ENCODE peak calls at places on chromosomes 1 and 21, in ten cellular contexts. P is colonic mucosa, S is neural progenitor cell, Y is heart left ventricle, M is Calu3, L is BJ, R is A549, Z is right atrium auricular region, W is astrocyte, U is AG09309. Q is an unnamed sample.

GRCh38 chr1:110582378-110582777 is 23.8 kb downstream of the KCNA2 start:
- DNase-seq in W (no peak), Z (no peak), M (no peak), U (no peak), R (no peak), L (no peak), P (no peak), Y (no peak), S (no peak), Q (no peak)

GRCh38 chr1:78003070-78003751 is 1.5 kb upstream of the DNAJB4 start:
- DNase-seq in R (no peak), Y (no peak), U (no peak), P (no peak), W (no peak), M (no peak), L (no peak), S (no peak), Z (no peak), Q (no peak)

GRCh38 chr1:8435569-8436071 is 117.7 kb downstream of the SLC45A1 start:
- DNase-seq in Y (no peak), P (no peak), W (no peak), R (no peak), Z (no peak), S (no peak), M (no peak), L (no peak), U (no peak), Q (no peak)

GRCh38 chr21:36545776-36546511 is 66.0 kb upstream of the CLDN14 start:
- DNase-seq in U (no peak), M (no peak), L (no peak), Z (no peak), R (no peak), W (peak; percentile 62), S (no peak), P (no peak), Y (no peak), Q (no peak)

GRCh38 chr1:145981299-145981600 is 15.1 kb downstream of the TXNIP start:
- DNase-seq in S (no peak), R (no peak), P (no peak), W (no peak), L (no peak), U (no peak), M (no peak), Z (no peak), Y (no peak), Q (no peak)

GRCh38 chr1:204301171-204301957 is 58.4 kb downstream of the PLEKHA6 start:
- DNase-seq in W (no peak), S (no peak), P (no peak), Z (no peak), Y (no peak), U (no peak), M (no peak), R (no peak), L (no peak), Q (peak; percentile 91)

GRCh38 chr1:213776974-213777373 is 210.8 kb upstream of the PROX1 start:
- DNase-seq in S (no peak), U (no peak), Z (no peak), M (no peak), P (no peak), R (no peak), Y (no peak), W (no peak), L (no peak), Q (no peak)

GRCh38 chr1:10519016-10519417 is 44.3 kb downstream of the PEX14 start:
- DNase-seq in Z (no peak), U (no peak), R (no peak), S (peak; percentile 72), W (no peak), P (no peak), L (no peak), Y (no peak), M (no peak), Q (no peak)

GRCh38 chr1:176996455-176997090 is 167.9 kb downstream of the ASTN1 start:
- DNase-seq in M (no peak), U (no peak), R (no peak), Z (no peak), S (peak; percentile 84), Y (no peak), L (no peak), P (no peak), W (peak; percentile 40), Q (no peak)

GRCh38 chr1:230542054-230542453 is 100.2 kb upstream of the COG2 start:
- DNase-seq in W (peak; percentile 78), R (no peak), Z (no peak), U (no peak), S (no peak), Y (no peak), M (no peak), P (no peak), L (no peak), Q (peak; percentile 48)

GRCh38 chr1:165828581-165829329 is 1.3 kb downstream of the UCK2 start:
- DNase-seq in L (peak; percentile 37), Y (peak; percentile 37), P (peak; percentile 68), U (peak; percentile 59), M (peak; percentile 69), Z (no peak), R (peak; percentile 82), W (peak; percentile 86), S (peak; percentile 80), Q (peak; percentile 76)

GRCh38 chr1:223175032-223175431 is 32.0 kb upstream of the TLR5 start:
- DNase-seq in U (no peak), M (peak; percentile 54), L (no peak), R (no peak), Y (no peak), S (peak; percentile 58), W (no peak), Z (no peak), P (no peak), Q (no peak)
- TF ChIP-seq CTCF in U (peak; percentile 33), M (peak; percentile 47), L (peak; percentile 12), R (peak; percentile 38), Y (peak; percentile 33), S (peak; percentile 56), W (no peak), Z (no peak), P (no peak), Q (no peak)

DNA sequence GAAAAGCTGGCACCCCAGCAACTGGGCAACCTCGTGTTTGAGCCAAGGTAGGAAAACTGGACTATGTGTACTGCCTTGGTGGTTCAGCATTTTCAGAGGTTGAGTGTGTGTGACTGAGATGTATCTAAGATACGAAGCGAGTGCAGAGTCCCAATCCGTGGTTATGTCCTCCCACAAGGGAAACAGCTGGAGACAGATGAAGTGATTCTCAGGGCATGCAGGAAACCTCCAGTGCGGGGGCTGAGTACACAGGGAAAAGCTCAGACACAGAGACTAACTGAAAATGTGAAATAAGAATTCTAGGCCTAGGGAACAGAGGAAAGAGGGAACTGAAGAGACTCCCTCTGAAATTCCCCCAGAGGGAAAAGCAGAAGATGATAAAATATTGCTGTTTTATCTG is 116.9 kb downstream of the LRRC53 start:
- DNase-seq in M (no peak), S (no peak), L (no peak), W (peak; percentile 8), R (no peak), Z (no peak), Y (peak; percentile 34), P (no peak), U (no peak), Q (no peak)
- TF ChIP-seq CTCF in M (no peak), S (no peak), L (no peak), W (no peak), R (no peak), Z (no peak), Y (no peak), P (no peak), U (no peak), Q (no peak)

DNA sequence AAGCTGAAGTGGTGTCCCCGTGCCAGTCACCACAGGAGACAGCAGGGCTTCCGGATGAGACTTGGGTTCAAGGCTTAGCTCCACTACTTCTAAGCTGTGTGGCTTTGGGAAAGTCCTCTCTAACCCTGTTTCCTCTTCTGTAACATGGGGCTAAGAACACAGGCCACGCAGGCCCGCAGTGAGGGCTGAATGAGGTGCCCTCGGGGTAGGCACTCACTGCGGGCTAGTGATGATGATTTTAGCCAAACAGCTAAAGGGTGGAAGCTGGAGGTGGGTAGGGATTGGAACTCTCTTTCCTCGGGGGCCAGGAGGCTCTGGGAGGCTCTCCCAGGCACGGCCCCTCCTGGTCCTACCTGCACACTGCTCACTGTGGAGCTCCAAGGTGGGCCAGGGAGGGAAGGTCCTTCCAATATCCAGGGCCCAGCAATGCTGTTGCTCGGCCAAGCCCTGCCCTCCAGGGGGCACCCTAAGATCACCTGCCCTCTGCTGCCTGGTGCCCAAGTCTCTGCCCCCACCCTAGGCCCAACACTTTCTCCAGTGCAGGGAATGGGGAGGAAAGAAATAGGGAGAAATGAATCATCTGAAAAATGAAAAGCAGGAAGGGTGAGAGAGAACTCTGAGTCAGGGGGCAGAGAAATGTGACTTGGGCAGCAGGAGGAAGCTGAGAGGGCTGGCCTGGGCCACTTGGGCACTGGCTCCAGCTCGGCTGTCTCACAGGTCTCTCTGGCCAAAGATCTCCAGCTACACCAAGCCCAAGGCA is 19.2 kb upstream of the EVA1B start:
- DNase-seq in Z (no peak), M (peak; percentile 87), L (no peak), W (no peak), U (no peak), Y (peak; percentile 53), P (peak; percentile 60), R (peak; percentile 44), S (peak; percentile 62), Q (peak; percentile 61)
- TF ChIP-seq CTCF in Z (peak; percentile 46), M (peak; percentile 89), L (peak; percentile 81), W (peak; percentile 25), U (peak; percentile 86), Y (peak; percentile 62), P (peak; percentile 72), R (peak; percentile 79), S (peak; percentile 70), Q (peak; percentile 76)

GRCh38 chr1:60423181-60423780 is 349.7 kb upstream of the C1orf87 start:
- DNase-seq in W (peak; percentile 72), L (no peak), P (no peak), Z (no peak), S (no peak), R (no peak), U (no peak), M (no peak), Y (no peak), Q (no peak)

GRCh38 chr1:60428161-60428560 is 354.6 kb upstream of the C1orf87 start:
- DNase-seq in S (no peak), M (no peak), R (no peak), Y (no peak), L (no peak), Z (no peak), P (no peak), U (no peak), W (no peak), Q (no peak)

GRCh38 chr1:60427701-60428100 is 354.1 kb upstream of the C1orf87 start:
- DNase-seq in M (no peak), U (no peak), R (no peak), W (no peak), L (no peak), Z (no peak), Y (no peak), S (no peak), P (no peak), Q (no peak)

GRCh38 chr1:60427194-60427593 is 353.6 kb upstream of the C1orf87 start:
- DNase-seq in S (no peak), M (no peak), Y (no peak), W (peak; percentile 45), P (no peak), U (no peak), R (no peak), Z (no peak), L (no peak), Q (no peak)

DNA sequence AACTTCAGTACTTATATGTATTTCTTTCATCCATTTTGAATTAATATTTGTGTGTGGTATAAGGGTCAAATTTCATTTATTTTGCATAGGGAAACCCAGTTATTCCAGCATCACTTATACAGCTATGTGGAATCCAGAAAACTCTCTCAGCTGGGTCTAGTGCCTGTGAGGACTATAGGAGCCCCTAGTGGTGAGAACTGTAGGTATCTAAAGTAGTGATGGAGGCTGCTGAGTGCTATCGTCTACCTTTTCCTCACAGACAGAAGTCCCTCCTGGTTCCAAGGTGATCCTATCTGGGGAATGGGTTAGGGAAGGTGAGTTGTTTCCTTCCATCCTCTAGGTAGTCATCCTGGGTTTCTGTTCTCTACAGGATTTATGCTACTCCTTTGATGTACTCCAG is 352.0 kb upstream of the C1orf87 start:
- DNase-seq in S (peak; percentile 41), P (no peak), L (no peak), Y (no peak), W (no peak), U (no peak), Z (no peak), M (no peak), R (peak; percentile 1), Q (peak; percentile 13)
- TF ChIP-seq CTCF in S (peak; percentile 54), P (no peak), L (peak; percentile 37), Y (peak; percentile 18), W (peak; percentile 23), U (peak; percentile 5), Z (no peak), M (peak; percentile 38), R (no peak), Q (peak; percentile 7)

Q was measured in RWPE1.